ENCODE peak calls at places on chromosomes 5 and 9, in four cellular contexts. M is activated CD4-positive, alpha-beta T cell treated with anti-CD3 and anti-CD28 coated beads, Interleukin-2, amount 50 U/mL, for 48 hours; G is DMS153; S is AML-193. H is an unnamed sample.

GRCh38 chr9:106025449-106025848 is 331.1 kb downstream of the TMEM38B start:
- DNase-seq in M (no peak), G (no peak), S (no peak), H (no peak)

GRCh38 chr9:138050472-138051330 is 173.1 kb downstream of the CACNA1B start:
- DNase-seq in M (no peak), G (no peak), S (no peak), H (no peak)

GRCh38 chr9:124769451-124770358 is 1.4 kb downstream of the NR6A1 start:
- DNase-seq in M (no peak), G (peak), S (no peak), H (no peak)

GRCh38 chr9:6931913-6932312 is 174.1 kb downstream of the KDM4C start:
- DNase-seq in M (peak), G (no peak), S (no peak), H (no peak)

GRCh38 chr9:4111233-4112000 is 188.5 kb downstream of the GLIS3 start:
- DNase-seq in M (no peak), G (no peak), S (no peak), H (no peak)

GRCh38 chr5:104353371-104353770 is 790.8 kb upstream of the NUDT12 start:
- DNase-seq in M (no peak), G (no peak), S (no peak), H (no peak)

GRCh38 chr9:36100532-36100931 is 36.0 kb upstream of the GLIPR2 start:
- DNase-seq in M (no peak), G (no peak), S (no peak), H (no peak)

GRCh38 chr9:87002517-87002916 is 55.2 kb upstream of the GAS1 start:
- DNase-seq in M (no peak), G (no peak), S (no peak), H (no peak)

GRCh38 chr9:89743216-89743575 is 138.4 kb downstream of the GADD45G start:
- DNase-seq in M (peak), G (no peak), S (no peak), H (no peak)

GRCh38 chr5:135851186-135851906 is 16.9 kb downstream of the SLC25A48 start:
- DNase-seq in M (no peak), G (no peak), S (no peak), H (no peak)

GRCh38 chr9:126609191-126609590 is 4.5 kb upstream of the LMX1B start:
- DNase-seq in M (no peak), G (no peak), S (no peak), H (no peak)

GRCh38 chr5:168822745-168823281 is 243.6 kb upstream of the PANK3 start:
- DNase-seq in M (no peak), G (no peak), S (no peak), H (no peak)

GRCh38 chr9:133863193-133863592 is 125.0 kb upstream of the SARDH start:
- DNase-seq in M (no peak), G (no peak), S (no peak), H (no peak)

GRCh38 chr5:170353011-170353890 is 35.9 kb downstream of the KCNMB1 start:
- DNase-seq in M (no peak), G (no peak), S (no peak), H (no peak)

GRCh38 chr9:131517761-131518190 is 13.3 kb downstream of the UCK1 start:
- DNase-seq in M (no peak), G (no peak), S (no peak), H (no peak)

GRCh38 chr5:146877783-146878470 is 630 bp downstream of the PPP2R2B start:
- DNase-seq in M (peak), G (no peak), S (peak), H (no peak)

GRCh38 chr5:135139397-135140134 is 105.5 kb upstream of the PITX1 start:
- DNase-seq in M (no peak), G (no peak), S (peak), H (no peak)

GRCh38 chr9:34570422-34571179 is 18.9 kb downstream of the CNTFR start:
- DNase-seq in M (no peak), G (no peak), S (no peak), H (no peak)

GRCh38 chr5:135977375-135977928 is 22.7 kb upstream of the LECT2 start:
- DNase-seq in M (peak), G (no peak), S (peak), H (no peak)

GRCh38 chr9:110329676-110330235 is 7.9 kb downstream of the TXNDC8 start:
- DNase-seq in M (no peak), G (no peak), S (peak), H (no peak)

GRCh38 chr5:142325677-142326479 is 1.1 kb upstream of the SPRY4 start:
- DNase-seq in M (peak), G (peak), S (no peak), H (no peak)

GRCh38 chr5:82100303-82101077 is 128.7 kb downstream of the ATG10 start:
- DNase-seq in M (no peak), G (no peak), S (peak), H (no peak)

GRCh38 chr9:36976371-36977030 is 57.6 kb downstream of the PAX5 start:
- DNase-seq in M (no peak), G (no peak), S (no peak), H (no peak)